ENCODE peak calls at places on chromosomes 3 and 15, in six cellular contexts. M, N, Y, U, P and S are unnamed samples.

GRCh38 chr3:128309026-128309425 is 155.7 kb downstream of the EEFSEC start:
- DNase-seq in M (no peak), N (no peak), Y (no peak), U (no peak), P (no peak), S (no peak)

GRCh38 chr15:81558056-81558455 is 184.0 kb upstream of the TMC3 start:
- DNase-seq in M (no peak), N (no peak), Y (no peak), U (no peak), P (no peak), S (no peak)

GRCh38 chr3:188962253-188963247 is 209.2 kb upstream of the TPRG1 start:
- DNase-seq in M (no peak), N (peak), Y (no peak), U (no peak), P (no peak), S (no peak)

GRCh38 chr3:116291141-116291540 is 154.1 kb downstream of the LSAMP start:
- DNase-seq in M (no peak), N (no peak), Y (no peak), U (no peak), P (no peak), S (no peak)

GRCh38 chr15:91863621-91864255 is 10.2 kb downstream of the SLCO3A1 start:
- DNase-seq in M (no peak), N (no peak), Y (no peak), U (no peak), P (no peak), S (no peak)

GRCh38 chr3:58036287-58037032 is 28.2 kb downstream of the FLNB start:
- DNase-seq in M (no peak), N (no peak), Y (no peak), U (no peak), P (no peak), S (no peak)

GRCh38 chr3:20905210-20905805 is 719.3 kb upstream of the SGO1 start:
- DNase-seq in M (no peak), N (no peak), Y (no peak), U (no peak), P (no peak), S (no peak)

GRCh38 chr15:29790607-29791006 is 31.7 kb downstream of the TJP1 start:
- DNase-seq in M (no peak), N (no peak), Y (no peak), U (no peak), P (no peak), S (no peak)

GRCh38 chr3:45965281-45966052 is 22.2 kb downstream of the CXCR6 start:
- DNase-seq in M (no peak), N (peak), Y (no peak), U (no peak), P (no peak), S (no peak)

GRCh38 chr3:193008654-193009053 is 91.0 kb upstream of the MB21D2 start:
- DNase-seq in M (no peak), N (no peak), Y (no peak), U (no peak), P (no peak), S (no peak)

GRCh38 chr3:10550705-10551104 is 45.3 kb upstream of the ATP2B2 start:
- DNase-seq in M (no peak), N (no peak), Y (no peak), U (no peak), P (no peak), S (no peak)

GRCh38 chr3:49733551-49733950 is 9.8 kb upstream of the GMPPB start:
- DNase-seq in M (no peak), N (no peak), Y (no peak), U (no peak), P (no peak), S (no peak)

GRCh38 chr3:177475266-177475665 is 278.0 kb upstream of the TBL1XR1 start:
- DNase-seq in M (no peak), N (no peak), Y (no peak), U (no peak), P (no peak), S (no peak)

GRCh38 chr15:33242165-33242564 is 47.7 kb upstream of the FMN1 start:
- DNase-seq in M (peak), N (peak), Y (no peak), U (peak), P (no peak), S (peak)

GRCh38 chr15:95277266-95277665 is 1045.9 kb downstream of the MCTP2 start:
- DNase-seq in M (no peak), N (no peak), Y (no peak), U (peak), P (peak), S (peak)

GRCh38 chr3:79361748-79362378 is 405.9 kb downstream of the ROBO1 start:
- DNase-seq in M (peak), N (no peak), Y (no peak), U (no peak), P (peak), S (no peak)

GRCh38 chr15:85339976-85340665 is 40.3 kb upstream of the AKAP13 start:
- DNase-seq in M (no peak), N (no peak), Y (no peak), U (no peak), P (peak), S (no peak)

GRCh38 chr3:172982731-172983364 is 158.2 kb downstream of the SPATA16 start:
- DNase-seq in M (peak), N (no peak), Y (no peak), U (no peak), P (no peak), S (no peak)